ENCODE peak calls at places on chromosomes 6 and 20, in four cellular contexts. N, E, C and Z are unnamed samples.

GRCh38 chr6:167426074-167426473 is 101.2 kb downstream of the TTLL2 start:
- DNase-seq in N (no peak), E (no peak), C (no peak), Z (no peak)

GRCh38 chr20:43540673-43541060 is 18.2 kb upstream of the SGK2 start:
- DNase-seq in N (no peak), E (no peak), C (no peak), Z (no peak)

GRCh38 chr6:22575190-22575589 is 5.8 kb downstream of the HDGFL1 start:
- DNase-seq in N (peak), E (no peak), C (no peak), Z (no peak)

GRCh38 chr20:25197173-25197869 is 1.8 kb downstream of the ENTPD6 start:
- DNase-seq in N (no peak), E (peak), C (no peak), Z (no peak)

GRCh38 chr20:11056414-11056813 is 382.6 kb upstream of the JAG1 start:
- DNase-seq in N (no peak), E (no peak), C (no peak), Z (no peak)

GRCh38 chr6:170091000-170091638 is 199.8 kb downstream of the DLL1 start:
- DNase-seq in N (no peak), E (peak), C (no peak), Z (no peak)

GRCh38 chr6:36115412-36115811 is 14.9 kb upstream of the MAPK13 start:
- DNase-seq in N (no peak), E (no peak), C (no peak), Z (no peak)

GRCh38 chr6:147664092-147664491 is 155.6 kb downstream of the SAMD5 start:
- DNase-seq in N (no peak), E (peak), C (no peak), Z (no peak)

GRCh38 chr6:95905132-95905531 is 110.6 kb upstream of the FUT9 start:
- DNase-seq in N (no peak), E (no peak), C (no peak), Z (no peak)

GRCh38 chr6:30793521-30794194 is 49.3 kb upstream of the IER3 start:
- DNase-seq in N (peak), E (no peak), C (no peak), Z (no peak)

DNA sequence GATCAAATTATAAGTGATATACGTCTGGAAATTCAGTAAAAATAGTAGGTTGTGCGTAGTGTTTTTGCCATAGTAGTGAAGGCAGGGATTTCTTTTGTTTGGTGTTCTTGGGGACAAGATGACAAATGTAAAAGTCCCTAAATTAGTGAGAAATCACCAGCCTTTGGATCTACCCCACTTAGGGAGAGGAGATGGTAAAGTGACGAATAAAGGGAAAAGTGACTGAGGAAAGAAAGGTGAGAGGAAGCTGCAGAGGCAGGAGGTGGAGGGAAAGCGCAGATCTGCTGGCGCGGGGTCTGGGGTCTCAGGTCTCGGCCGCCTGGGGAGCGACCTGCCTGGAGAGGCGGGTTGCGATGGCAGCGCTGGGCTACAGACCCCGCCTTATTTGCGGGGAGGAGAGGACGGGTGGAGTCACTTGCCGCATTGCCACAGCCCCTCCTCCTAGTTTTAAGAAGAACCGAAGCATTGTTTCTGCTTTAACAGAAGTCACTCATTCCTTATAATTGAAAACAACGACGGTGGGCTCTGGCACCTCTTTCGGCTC is 3.4 kb upstream of the LIN28B start:
- DNase-seq in N (no peak), E (peak), C (peak), Z (peak)
- H3K4ac ChIP-seq in N (no peak), E (no peak), C (no peak), Z (peak)

DNA sequence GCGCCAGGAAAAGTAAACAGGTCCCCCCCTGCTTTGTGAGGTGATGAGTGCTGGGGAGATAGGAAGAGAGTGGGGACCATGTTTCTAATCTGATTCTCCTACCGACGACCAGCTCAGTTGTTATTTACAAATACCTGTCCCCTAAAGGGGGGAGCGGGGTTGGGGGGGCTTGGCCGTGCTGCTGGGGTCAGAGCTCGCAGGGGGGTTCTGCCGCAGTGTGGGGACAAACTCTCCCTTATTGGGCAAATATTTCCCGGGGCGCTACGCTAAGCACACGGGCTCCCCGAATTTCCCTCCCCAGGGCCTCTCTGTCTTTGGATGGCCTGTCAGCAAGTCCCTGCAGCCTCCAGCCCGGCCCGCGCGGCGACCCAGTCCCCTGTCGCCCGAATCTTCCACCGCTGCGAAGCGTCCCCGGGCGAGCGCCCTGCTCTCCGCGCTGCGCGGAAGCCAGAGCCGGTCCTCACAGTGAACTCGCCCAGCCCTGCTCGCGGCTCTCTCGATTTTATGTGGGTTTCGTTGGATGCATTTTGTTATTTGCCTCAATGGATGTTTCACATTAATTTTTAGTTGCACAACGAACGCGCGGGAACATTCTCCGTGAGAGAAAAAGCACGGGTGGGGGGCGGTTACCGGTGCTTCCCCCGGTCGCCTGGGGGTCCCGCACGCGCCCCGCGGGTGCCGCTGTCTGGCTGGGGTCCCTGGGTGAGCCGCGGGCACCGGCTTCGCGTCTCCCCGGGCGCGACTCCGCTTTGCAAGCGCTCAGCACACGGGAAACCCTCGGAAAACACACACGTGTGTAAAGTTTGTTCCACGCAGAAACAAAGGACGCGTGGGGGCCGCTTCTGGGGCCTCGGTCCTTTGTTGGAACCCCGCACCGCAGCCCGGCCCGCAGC is 1.5 kb upstream of the STX16 start:
- DNase-seq in N (no peak), E (no peak), C (peak), Z (no peak)
- H3K4ac ChIP-seq in N (peak), E (peak), C (peak), Z (no peak)

GRCh38 chr20:50037575-50037974 is 54.8 kb downstream of the SNAI1 start:
- DNase-seq in N (no peak), E (no peak), C (no peak), Z (no peak)
- H3K4ac ChIP-seq in N (no peak), E (no peak), C (no peak), Z (no peak)

GRCh38 chr20:48460681-48461080 is 367.1 kb downstream of the PREX1 start:
- DNase-seq in N (no peak), E (no peak), C (no peak), Z (no peak)
- H3K4ac ChIP-seq in N (no peak), E (no peak), C (no peak), Z (no peak)

DNA sequence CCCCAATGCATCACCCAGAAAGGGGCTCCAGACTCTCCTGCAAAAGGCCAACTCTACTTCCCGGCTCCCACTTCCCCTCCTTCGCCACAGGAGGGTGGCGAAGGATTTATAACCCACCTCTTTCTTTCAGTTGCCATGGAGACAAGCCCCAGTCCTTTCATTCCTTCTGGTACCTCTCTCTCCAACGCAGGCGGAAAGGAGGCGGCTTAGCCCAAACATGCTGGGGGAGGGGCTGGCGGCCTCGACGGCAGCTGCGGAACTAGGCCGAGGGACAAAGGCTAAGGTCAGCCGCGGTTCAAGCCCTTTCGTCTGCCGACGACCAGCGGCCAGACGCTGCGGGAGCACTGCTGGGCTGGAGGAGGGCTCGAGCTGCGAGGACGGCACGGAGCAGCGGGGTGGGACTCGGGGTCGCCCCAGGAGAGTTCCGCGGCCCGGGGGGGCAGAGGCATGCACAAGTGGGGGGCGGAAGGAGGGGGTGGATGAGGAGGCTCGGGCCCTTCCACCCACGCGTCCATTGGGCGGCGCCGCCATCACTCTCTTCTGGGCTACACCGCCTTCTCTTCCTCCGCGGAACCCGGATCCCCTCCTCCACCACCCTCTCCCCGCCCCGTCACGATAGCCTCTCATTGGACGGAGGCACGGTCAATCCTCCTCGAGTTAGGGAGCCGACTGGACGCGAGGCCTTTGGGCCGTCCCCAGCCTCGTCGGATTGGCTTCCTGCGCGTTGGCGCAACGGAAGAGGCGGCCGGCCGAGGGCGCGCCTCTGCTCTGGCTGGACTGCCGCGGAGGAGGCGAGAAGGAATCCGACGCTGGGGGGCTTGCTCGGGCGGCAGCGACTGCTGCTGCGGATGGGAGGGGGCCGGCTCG is at the start of gene PANK2:
- DNase-seq in N (peak), E (peak), C (peak), Z (peak)
- H3K4ac ChIP-seq in N (peak), E (peak), C (peak), Z (no peak)

DNA sequence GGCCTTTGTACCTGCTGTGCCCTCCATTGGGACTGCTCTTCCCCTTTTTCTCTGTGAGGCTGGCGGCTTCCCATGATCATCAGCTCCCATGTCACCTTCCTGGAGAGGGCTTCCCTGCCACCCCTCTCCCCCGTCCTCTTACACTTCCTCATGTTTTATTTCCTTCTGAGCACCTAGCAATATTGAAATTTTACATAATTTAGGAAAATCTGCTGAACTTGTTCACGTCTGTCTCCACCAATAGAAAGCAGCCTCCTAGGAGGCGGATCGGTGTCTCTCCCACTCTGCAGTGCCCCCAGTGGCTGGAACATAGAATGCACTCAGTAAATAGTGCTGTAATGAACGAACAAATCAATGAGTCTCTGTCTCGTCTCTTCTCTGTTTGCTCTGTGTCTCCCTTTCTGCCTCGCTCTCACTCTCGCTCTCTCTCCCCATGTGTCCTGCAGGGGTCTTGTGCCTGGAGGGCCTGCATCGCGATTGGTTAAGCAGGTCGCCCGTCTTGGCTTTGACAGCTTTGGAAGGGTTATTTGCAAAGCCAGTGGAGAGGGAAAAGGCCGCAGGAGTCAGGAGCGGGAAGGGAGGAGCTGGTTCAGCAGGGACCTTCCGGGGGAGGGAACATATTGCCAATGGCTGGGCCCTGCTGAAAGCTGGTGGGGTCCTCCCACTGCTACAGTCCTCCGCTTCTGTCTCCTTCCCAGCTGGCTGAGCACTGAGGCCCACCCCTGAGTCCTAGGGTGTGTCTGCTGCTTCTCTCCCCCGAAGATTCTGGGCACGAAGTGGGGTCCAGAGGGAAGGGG is 12.1 kb upstream of the OCSTAMP start:
- DNase-seq in N (peak), E (peak), C (peak), Z (peak)
- H3K4ac ChIP-seq in N (peak), E (no peak), C (no peak), Z (no peak)

GRCh38 chr20:62652894-62653305 is 10.6 kb downstream of the SLCO4A1 start:
- DNase-seq in N (no peak), E (no peak), C (no peak), Z (no peak)
- H3K4ac ChIP-seq in N (peak), E (no peak), C (no peak), Z (no peak)

DNA sequence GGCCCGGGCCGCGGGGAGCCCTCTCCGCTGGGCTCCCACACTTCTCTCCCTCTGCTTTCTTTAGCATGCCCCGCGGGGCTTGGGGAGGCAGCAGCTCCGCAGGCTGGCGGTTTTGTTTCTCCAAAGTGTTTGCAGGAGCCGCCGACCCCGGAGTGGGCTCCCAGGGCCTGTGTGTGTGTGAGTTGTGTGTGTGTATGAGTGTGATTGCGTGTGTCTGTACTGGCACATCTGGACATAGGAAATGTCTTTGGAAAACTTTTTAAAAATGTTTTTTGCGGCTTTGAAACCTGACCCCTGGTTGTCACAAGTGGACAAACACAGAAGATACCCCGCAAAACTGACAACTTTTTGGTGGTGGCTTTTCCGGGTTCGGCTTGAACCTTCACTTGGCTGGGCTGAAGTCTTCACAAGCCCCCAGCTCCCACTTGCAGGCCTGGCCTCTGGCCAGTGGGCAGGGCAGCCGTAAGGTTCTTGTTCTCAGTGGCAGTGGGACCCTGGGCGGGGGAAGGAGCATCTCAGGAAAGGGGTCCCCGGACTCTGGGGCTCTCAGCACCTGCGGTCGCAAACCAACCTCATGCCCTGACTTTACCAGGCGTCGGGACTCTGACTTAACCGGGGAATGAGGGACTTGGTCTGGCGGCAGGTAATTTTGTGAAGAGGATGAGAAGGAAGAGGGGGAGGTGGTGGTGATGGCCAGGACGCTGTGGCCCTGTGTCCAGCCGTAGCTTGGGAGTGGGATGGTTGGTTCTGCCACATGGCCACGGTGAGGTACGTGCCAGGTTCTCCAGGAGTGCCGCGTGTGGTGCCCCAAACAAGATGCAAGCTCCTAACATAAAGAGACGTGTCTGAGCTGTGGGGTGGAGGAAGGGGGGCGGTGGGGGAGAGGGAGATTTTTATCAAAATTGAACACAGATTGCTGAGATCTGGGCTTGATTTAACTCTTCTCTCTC is 600 bp downstream of the DAAM2 start:
- DNase-seq in N (no peak), E (no peak), C (no peak), Z (peak)
- H3K4ac ChIP-seq in N (peak), E (no peak), C (no peak), Z (no peak)